ENCODE peak calls at places on chromosomes 11 and 22, in nine cellular contexts. V is GM03348; Q is AG04450; W is cerebellum; X is nephron progenitor cell; H is non-pigmented ciliary epithelial cell; N is fibroblast of pulmonary artery; I is HAP-1; E is stimulated activated CD4-positive, alpha-beta T cell treated with anti-CD3 and anti-CD28 coated beads, Interleukin-12 subunit alpha, Interleukin-12 subunit beta, amount 100 ng/mL, for 48 hours. S is an unnamed sample.

GRCh38 chr11:70415176-70415575 is 16.8 kb downstream of the CTTN start:
- DNase-seq in E (no peak), I (no peak), W (no peak), N (peak; percentile 20), Q (no peak), X (no peak), H (peak; percentile 87), V (peak; percentile 52), S (peak; percentile 78)

GRCh38 chr11:96014234-96014633 is 90.3 kb upstream of the MTMR2 start:
- DNase-seq in I (no peak), H (peak; percentile 47), N (peak; percentile 49), Q (no peak), V (peak; percentile 39), X (no peak), W (no peak), E (peak; percentile 44), S (peak; percentile 20)

GRCh38 chr11:125772834-125773505 is 5.7 kb downstream of the PATE2 start:
- DNase-seq in V (peak; percentile 68), I (no peak), Q (no peak), N (peak; percentile 83), H (peak; percentile 40), X (no peak), E (no peak), W (no peak), S (no peak)

GRCh38 chr11:60971520-60971919 is at the start of gene CD6:
- DNase-seq in I (no peak), N (no peak), H (no peak), W (no peak), V (no peak), X (no peak), E (no peak), Q (no peak), S (no peak)

GRCh38 chr22:30392661-30393321 is 4.0 kb upstream of the SEC14L2 start:
- DNase-seq in I (no peak), H (no peak), N (no peak), W (no peak), Q (no peak), E (no peak), V (no peak), X (peak; percentile 46), S (no peak)

GRCh38 chr22:42792909-42793847 is 63.9 kb downstream of the ARFGAP3 start:
- DNase-seq in V (no peak), X (no peak), Q (no peak), H (no peak), E (no peak), W (no peak), I (no peak), N (no peak), S (no peak)

GRCh38 chr22:20068640-20069039 is 11.4 kb upstream of the DGCR8 start:
- DNase-seq in W (no peak), Q (no peak), X (no peak), N (no peak), I (no peak), E (no peak), V (no peak), H (no peak), S (no peak)

GRCh38 chr11:76689861-76690260 is 19.3 kb upstream of the LRRC32 start:
- DNase-seq in I (no peak), N (no peak), Q (no peak), E (no peak), W (no peak), X (no peak), H (no peak), V (no peak), S (no peak)

GRCh38 chr11:47552086-47552580 is 799 bp downstream of the CELF1 start:
- DNase-seq in W (no peak), H (no peak), Q (no peak), N (peak; percentile 53), I (peak; percentile 58), X (peak; percentile 57), E (no peak), V (peak; percentile 44), S (no peak)

GRCh38 chr11:35364101-35364780 is 55.1 kb downstream of the SLC1A2 start:
- DNase-seq in I (no peak), V (peak; percentile 83), H (peak; percentile 77), Q (no peak), X (no peak), E (no peak), N (peak; percentile 91), W (peak; percentile 44), S (peak; percentile 85)

GRCh38 chr11:21411114-21411513 is 741.7 kb downstream of the NELL1 start:
- DNase-seq in V (no peak), H (no peak), E (no peak), W (no peak), I (no peak), N (no peak), X (no peak), Q (no peak), S (no peak)

GRCh38 chr11:128451651-128452470 is 135.5 kb downstream of the ETS1 start:
- DNase-seq in E (no peak), N (peak; percentile 87), V (no peak), X (no peak), H (no peak), I (no peak), Q (no peak), W (peak; percentile 5), S (peak; percentile 15)

GRCh38 chr22:46660604-46661201 is 40.5 kb downstream of the GRAMD4 start:
- DNase-seq in N (no peak), I (no peak), W (peak; percentile 80), V (no peak), Q (no peak), H (no peak), X (no peak), E (no peak), S (peak; percentile 88)

GRCh38 chr11:93054881-93055280 is 85.4 kb downstream of the MTNR1B start:
- DNase-seq in W (no peak), X (no peak), V (peak; percentile 86), N (peak; percentile 89), I (no peak), H (peak; percentile 92), E (no peak), Q (peak; percentile 91), S (no peak)

GRCh38 chr22:37659066-37659896 is 758 bp downstream of the PDXP start:
- DNase-seq in W (peak; percentile 63), X (peak; percentile 48), I (no peak), N (no peak), Q (no peak), V (peak; percentile 31), E (no peak), H (no peak), S (no peak)

S was measured in G401.